ENCODE peak calls at places on chromosome 4, in five cellular contexts. N, W, L, I and R are unnamed samples.

GRCh38 chr4:16026155-16026761 is 57.6 kb downstream of the PROM1 start:
- DNase-seq in N (peak; percentile 44), W (peak; percentile 78), L (peak; percentile 47), I (peak; percentile 14), R (no peak)

GRCh38 chr4:138111462-138112000 is 130.6 kb downstream of the SLC7A11 start:
- DNase-seq in N (no peak), W (peak; percentile 37), L (peak; percentile 56), I (no peak), R (no peak)

GRCh38 chr4:126564283-126564854 is 1068.4 kb upstream of the INTU start:
- DNase-seq in N (no peak), W (no peak), L (no peak), I (no peak), R (no peak)

GRCh38 chr4:8342651-8343050 is 73.1 kb downstream of the HTRA3 start:
- DNase-seq in N (no peak), W (no peak), L (no peak), I (no peak), R (no peak)

GRCh38 chr4:139622856-139623255 is 42.8 kb upstream of the MGST2 start:
- DNase-seq in N (peak; percentile 47), W (no peak), L (no peak), I (no peak), R (no peak)

GRCh38 chr4:10054571-10055041 is 33.3 kb upstream of the SLC2A9 start:
- DNase-seq in N (peak; percentile 47), W (peak; percentile 50), L (no peak), I (no peak), R (no peak)

GRCh38 chr4:54423066-54423465 is 194.0 kb downstream of the PDGFRA start:
- DNase-seq in N (no peak), W (no peak), L (peak; percentile 54), I (no peak), R (no peak)

GRCh38 chr4:39642885-39643550 is 4.4 kb upstream of the SMIM14 start:
- DNase-seq in N (no peak), W (peak; percentile 84), L (no peak), I (no peak), R (no peak)

GRCh38 chr4:8117278-8117682 is 41.3 kb downstream of the ABLIM2 start:
- DNase-seq in N (peak; percentile 10), W (peak; percentile 34), L (peak; percentile 32), I (no peak), R (no peak)

GRCh38 chr4:2837110-2837903 is 6.3 kb upstream of the ADD1 start:
- DNase-seq in N (no peak), W (no peak), L (no peak), I (no peak), R (no peak)

GRCh38 chr4:74311696-74312313 is 3.5 kb downstream of the EPGN start:
- DNase-seq in N (peak; percentile 38), W (peak; percentile 82), L (peak; percentile 63), I (peak; percentile 34), R (no peak)

GRCh38 chr4:41364871-41365270 is 108.1 kb downstream of the UCHL1 start:
- DNase-seq in N (no peak), W (no peak), L (no peak), I (no peak), R (no peak)

GRCh38 chr4:184457530-184458249 is 16.7 kb downstream of the IRF2 start:
- DNase-seq in N (peak; percentile 7), W (no peak), L (no peak), I (no peak), R (no peak)

GRCh38 chr4:178633263-178633662 is 1191.0 kb upstream of the AGA start:
- DNase-seq in N (no peak), W (no peak), L (no peak), I (no peak), R (no peak)

GRCh38 chr4:25330905-25331816 is 18.6 kb downstream of the ZCCHC4 start:
- DNase-seq in N (no peak), W (no peak), L (no peak), I (no peak), R (no peak)

GRCh38 chr4:146957252-146957651 is 11.6 kb upstream of the TTC29 start:
- DNase-seq in N (no peak), W (peak; percentile 13), L (peak; percentile 94), I (peak; percentile 81), R (no peak)

GRCh38 chr4:42371306-42372063 is 25.8 kb upstream of the SHISA3 start:
- DNase-seq in N (peak; percentile 14), W (peak; percentile 82), L (peak; percentile 2), I (peak; percentile 7), R (no peak)

GRCh38 chr4:34183916-34184315 is 2060.4 kb downstream of the ARAP2 start:
- DNase-seq in N (no peak), W (no peak), L (peak; percentile 65), I (no peak), R (no peak)

GRCh38 chr4:60817609-60818008 is 382.5 kb upstream of the ADGRL3 start:
- DNase-seq in N (no peak), W (no peak), L (no peak), I (no peak), R (no peak)

GRCh38 chr4:128468485-128468989 is 180.9 kb upstream of the PGRMC2 start:
- DNase-seq in N (no peak), W (peak; percentile 98), L (peak; percentile 90), I (no peak), R (no peak)

GRCh38 chr4:70158576-70158975 is 4.5 kb downstream of the PRR27 start:
- DNase-seq in N (peak; percentile 2), W (no peak), L (no peak), I (no peak), R (no peak)

GRCh38 chr4:56978750-56979303 is at the start of gene POLR2B:
- DNase-seq in N (peak; percentile 88), W (peak; percentile 96), L (peak; percentile 95), I (peak; percentile 87), R (peak; percentile 85)

GRCh38 chr4:5750052-5750950 is 39.3 kb downstream of the EVC start:
- DNase-seq in N (no peak), W (peak; percentile 59), L (peak; percentile 87), I (no peak), R (no peak)

GRCh38 chr4:121156822-121157769 is 7.0 kb downstream of the TNIP3 start:
- DNase-seq in N (no peak), W (peak; percentile 31), L (peak; percentile 36), I (no peak), R (no peak)

GRCh38 chr4:73661646-73662119 is 41.4 kb upstream of the RASSF6 start:
- DNase-seq in N (no peak), W (peak; percentile 96), L (peak; percentile 98), I (peak; percentile 93), R (no peak)

GRCh38 chr4:87949961-87950360 is 25.6 kb upstream of the SPP1 start:
- DNase-seq in N (no peak), W (peak; percentile 17), L (peak; percentile 76), I (peak; percentile 31), R (no peak)

GRCh38 chr4:133799916-133800315 is 401.7 kb downstream of the PABPC4L start:
- DNase-seq in N (no peak), W (peak; percentile 35), L (no peak), I (no peak), R (no peak)

GRCh38 chr4:172573899-172574298 is 594.7 kb upstream of the GALNT7 start:
- DNase-seq in N (no peak), W (no peak), L (no peak), I (no peak), R (no peak)

GRCh38 chr4:153418114-153418513 is 48.0 kb upstream of the TMEM131L start:
- DNase-seq in N (no peak), W (peak; percentile 44), L (peak; percentile 21), I (no peak), R (no peak)

GRCh38 chr4:37392540-37393255 is 148.2 kb downstream of the NWD2 start:
- DNase-seq in N (no peak), W (peak; percentile 44), L (peak; percentile 3), I (no peak), R (no peak)

GRCh38 chr4:47836655-47837581 is 949 bp downstream of the CORIN start:
- DNase-seq in N (peak; percentile 85), W (peak; percentile 83), L (peak; percentile 88), I (peak; percentile 66), R (peak; percentile 56)

GRCh38 chr4:184380707-184381106 is 93.6 kb downstream of the IRF2 start:
- DNase-seq in N (no peak), W (no peak), L (no peak), I (no peak), R (no peak)

GRCh38 chr4:85700362-85700761 is 225.4 kb downstream of the ARHGAP24 start:
- DNase-seq in N (no peak), W (no peak), L (no peak), I (no peak), R (no peak)